ENCODE peak calls at places on chromosomes 16 and 17, in five cellular contexts. K, A, F, C and V are unnamed samples.

GRCh38 chr17:78557598-78558039 is 19.6 kb downstream of the DNAH17 start:
- DNase-seq in A (no peak), F (peak), C (no peak), K (peak), V (no peak)

GRCh38 chr17:49003557-49004511 is 6.6 kb downstream of the IGF2BP1 start:
- DNase-seq in C (peak), F (no peak), A (no peak), K (peak), V (no peak)

GRCh38 chr17:57928898-57929297 is 26.3 kb downstream of the CUEDC1 start:
- DNase-seq in C (no peak), K (no peak), A (no peak), F (no peak), V (no peak)

GRCh38 chr17:76569607-76570279 is 15.9 kb downstream of the ST6GALNAC2 start:
- DNase-seq in K (peak), F (peak), A (no peak), C (peak), V (no peak)

GRCh38 chr16:89827383-89828198 is 684 bp upstream of the SPIRE2 start:
- DNase-seq in A (peak), F (peak), K (peak), C (peak), V (peak)

GRCh38 chr17:62075308-62075815 is 10.3 kb upstream of the MED13 start:
- DNase-seq in F (no peak), A (no peak), K (peak), C (no peak), V (no peak)

GRCh38 chr17:44110823-44111633 is 12.4 kb downstream of the HDAC5 start:
- DNase-seq in C (peak), A (no peak), F (peak), K (peak), V (peak)

GRCh38 chr16:69078073-69078472 is 27.4 kb upstream of the HAS3 start:
- DNase-seq in A (no peak), K (no peak), F (no peak), C (peak), V (no peak)

GRCh38 chr17:72135546-72136325 is 14.9 kb downstream of the SOX9 start:
- DNase-seq in K (peak), F (no peak), A (no peak), C (no peak), V (no peak)

GRCh38 chr17:47413872-47414271 is 90.1 kb downstream of the EFCAB13 start:
- DNase-seq in C (no peak), A (no peak), K (no peak), F (no peak), V (no peak)

GRCh38 chr16:252366-253337 is 18.0 kb downstream of the FAM234A start:
- DNase-seq in F (no peak), K (no peak), C (no peak), A (no peak), V (peak)

GRCh38 chr16:249431-249830 is 14.8 kb downstream of the FAM234A start:
- DNase-seq in C (no peak), K (no peak), F (no peak), A (no peak), V (no peak)

GRCh38 chr16:255183-255582 is 20.6 kb downstream of the RGS11 start:
- DNase-seq in C (no peak), K (no peak), A (no peak), F (no peak), V (no peak)

GRCh38 chr16:254461-254860 is 19.8 kb downstream of the FAM234A start:
- DNase-seq in F (no peak), K (no peak), C (no peak), A (no peak), V (no peak)

DNA sequence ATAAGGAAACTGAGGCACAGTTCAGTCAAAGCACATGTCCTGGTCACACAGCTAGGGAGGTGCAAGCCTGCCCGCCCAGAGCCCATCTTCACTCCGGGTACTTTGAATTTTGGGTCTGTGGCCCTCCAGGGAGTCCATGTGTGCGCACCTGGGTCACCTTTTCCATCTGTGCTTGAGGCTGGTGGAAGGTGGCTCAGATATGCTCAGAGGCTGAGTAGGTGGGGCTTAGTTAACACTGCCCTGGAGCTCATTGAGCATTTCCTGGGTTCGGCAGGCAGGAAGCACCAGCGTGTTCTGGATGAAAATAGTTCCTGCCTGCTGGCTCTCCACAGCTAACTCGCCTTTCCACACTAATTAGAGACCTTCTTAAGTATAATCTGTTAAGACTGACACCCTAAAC is 19.2 kb downstream of the FAM234A start:
- DNase-seq in K (no peak), C (no peak), A (no peak), F (no peak), V (peak)
- H3K9ac ChIP-seq in K (no peak), C (no peak), A (no peak), F (no peak), V (no peak)

GRCh38 chr16:88678224-88678979 is 7.9 kb downstream of the SNAI3 start:
- DNase-seq in C (peak), A (no peak), F (no peak), K (no peak), V (no peak)
- TF ChIP-seq CTCF in C (no peak), A (no peak), F (no peak), K (no peak), V (no peak)

DNA sequence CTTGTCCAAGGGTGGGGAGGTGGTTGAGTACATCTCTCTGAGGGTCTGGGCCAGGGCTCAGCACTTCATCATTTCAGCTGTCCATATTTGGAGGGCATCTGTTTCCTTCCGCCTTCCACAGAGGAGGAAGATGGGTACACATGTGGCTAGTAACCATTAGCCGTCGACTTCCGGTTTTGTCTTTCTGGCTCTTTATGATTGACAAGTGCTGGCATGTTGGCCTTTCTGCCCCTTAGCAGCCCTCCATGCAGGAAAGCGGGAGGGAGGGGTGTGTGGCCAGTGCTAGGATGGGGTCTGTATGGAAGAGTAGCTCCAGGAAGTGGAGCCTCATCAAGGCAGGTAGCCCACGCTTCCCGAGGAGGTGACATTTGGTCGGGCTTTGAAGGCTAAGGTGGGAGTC is 69.6 kb downstream of the RAI1 start:
- DNase-seq in K (no peak), F (no peak), C (no peak), A (no peak), V (peak)
- H3K9ac ChIP-seq in K (no peak), F (no peak), C (no peak), A (peak), V (no peak)

GRCh38 chr16:26795184-26795583 is 271.5 kb upstream of the C16orf82 start:
- DNase-seq in K (no peak), A (no peak), C (peak), F (no peak), V (no peak)
- TF ChIP-seq CTCF in K (no peak), A (peak), C (peak), F (no peak), V (no peak)

GRCh38 chr16:2487517-2487842 is 12.6 kb downstream of the TBC1D24 start:
- DNase-seq in A (no peak), C (no peak), K (no peak), F (no peak), V (no peak)
- H3K9ac ChIP-seq in A (no peak), C (no peak), K (no peak), F (no peak), V (no peak)

GRCh38 chr17:51000835-51001638 is 119.6 kb downstream of the SPAG9 start:
- DNase-seq in K (peak), F (peak), C (no peak), A (peak), V (peak)
- TF ChIP-seq CTCF in K (peak), F (peak), C (peak), A (peak), V (peak)

DNA sequence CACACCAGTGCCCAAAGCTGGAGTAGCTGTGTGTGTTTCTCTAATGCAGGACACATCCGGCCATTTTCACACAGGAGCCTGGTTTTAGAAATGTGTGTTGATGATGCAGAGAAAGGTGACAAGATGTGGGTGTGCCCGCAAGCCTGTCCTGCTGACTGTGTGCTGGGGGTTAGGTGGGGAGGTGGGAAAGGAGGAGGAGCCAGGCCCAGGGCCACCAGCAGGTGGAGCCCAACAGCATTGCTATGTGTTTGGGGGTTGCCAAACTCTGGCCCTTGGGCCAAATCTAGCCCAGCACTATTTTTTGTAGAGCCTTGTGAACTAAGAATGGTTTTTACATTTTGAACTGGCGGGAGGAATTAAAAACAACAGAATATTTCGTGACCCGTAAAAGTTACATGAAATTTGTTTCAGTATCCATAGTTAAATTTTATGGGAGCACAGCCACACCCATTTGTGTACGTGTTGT is 61.7 kb upstream of the LGALS9 start:
- DNase-seq in C (peak), K (no peak), F (peak), A (no peak), V (no peak)
- H3K9ac ChIP-seq in C (no peak), K (no peak), F (no peak), A (peak), V (no peak)

DNA sequence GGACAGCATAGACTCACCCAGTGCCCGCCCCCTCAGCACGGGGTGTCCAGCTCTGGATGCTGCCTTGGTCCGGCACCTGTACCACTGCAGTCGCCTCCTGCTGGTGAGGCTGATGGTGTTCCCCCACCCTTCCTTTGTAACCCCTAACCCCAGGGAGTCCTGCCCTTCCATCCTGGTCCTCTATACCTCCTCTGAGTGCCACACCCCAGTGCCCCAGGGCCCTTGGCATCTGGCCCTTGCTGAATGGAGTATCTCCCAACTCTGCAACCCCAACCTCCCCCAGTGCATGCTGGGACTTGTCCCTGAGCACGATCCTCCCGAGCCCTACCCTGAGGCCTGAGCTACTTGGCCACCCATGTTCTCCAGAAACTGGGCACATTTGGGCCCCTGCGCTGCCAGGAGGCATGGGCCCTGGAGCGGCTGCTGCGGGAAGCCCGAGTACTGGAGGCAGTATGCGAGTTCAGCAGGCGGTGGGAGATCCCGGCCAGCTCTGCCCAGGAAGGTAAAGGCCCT is 15.8 kb downstream of the RIPOR1 start:
- DNase-seq in A (no peak), K (no peak), F (no peak), C (peak), V (no peak)
- TF ChIP-seq CTCF in A (no peak), K (no peak), F (no peak), C (peak), V (no peak)

GRCh38 chr17:60231691-60232090 is 81.9 kb downstream of the CA4 start:
- DNase-seq in F (no peak), C (no peak), K (peak), A (no peak), V (no peak)
- H3K9ac ChIP-seq in F (no peak), C (no peak), K (no peak), A (no peak), V (no peak)

GRCh38 chr16:72066747-72067146 is 3.7 kb downstream of the HPR start:
- DNase-seq in A (peak), C (no peak), K (peak), F (peak), V (no peak)
- TF ChIP-seq CTCF in A (peak), C (peak), K (peak), F (peak), V (peak)